ENCODE peak calls at places on chromosome 11, in four cellular contexts. K is AG04449, Y is astrocyte, U is NCI-H2029. Z is an unnamed sample.
A peak's percentile ranks its signal among the peaks of the same experiment; 100 is the strongest.

GRCh38 chr11:77819921-77820564 is 479 bp downstream of the RSF1 start:
- DNase-seq in K (no peak), Y (peak; percentile 19), U (peak; percentile 30), Z (no peak)

GRCh38 chr11:67420646-67421420 is 5.4 kb downstream of the CARNS1 start:
- DNase-seq in U (peak; percentile 86), Y (peak; percentile 67), K (peak; percentile 7), Z (peak; percentile 99)

GRCh38 chr11:70233511-70233919 is 30.4 kb downstream of the FADD start:
- DNase-seq in K (peak; percentile 29), U (no peak), Y (peak; percentile 98), Z (no peak)

GRCh38 chr11:66523611-66524010 is 13.2 kb downstream of the BBS1 start:
- DNase-seq in U (no peak), Y (no peak), K (no peak), Z (no peak)

GRCh38 chr11:63940786-63941185 is 2.0 kb downstream of the NAA40 start:
- DNase-seq in K (no peak), Y (no peak), U (no peak), Z (no peak)

GRCh38 chr11:2747236-2748015 is 47.6 kb upstream of the KCNQ1OT1 start:
- DNase-seq in K (no peak), U (no peak), Y (no peak), Z (no peak)

GRCh38 chr11:120332822-120333716 is 3.1 kb upstream of the ARHGEF12 start:
- DNase-seq in Y (peak; percentile 48), K (no peak), U (no peak), Z (no peak)

GRCh38 chr11:10407055-10407454 is 48.0 kb upstream of the AMPD3 start:
- DNase-seq in K (no peak), U (no peak), Y (no peak), Z (no peak)

GRCh38 chr11:46106530-46107407 is 14.5 kb downstream of the PHF21A start:
- DNase-seq in K (no peak), Y (no peak), U (no peak), Z (no peak)

GRCh38 chr11:107712342-107712741 is 486 bp upstream of the SLN start:
- DNase-seq in U (no peak), K (no peak), Y (no peak), Z (no peak)

GRCh38 chr11:95282337-95282751 is 51.3 kb upstream of the SESN3 start:
- DNase-seq in Y (no peak), U (no peak), K (no peak), Z (no peak)

GRCh38 chr11:120034881-120035620 is 102.9 kb downstream of the TRIM29 start:
- DNase-seq in K (no peak), U (peak; percentile 69), Y (no peak), Z (peak; percentile 87)

GRCh38 chr11:94834931-94835330 is 66.8 kb downstream of the AMOTL1 start:
- DNase-seq in Y (no peak), U (no peak), K (no peak), Z (no peak)

GRCh38 chr11:120613264-120614226 is 102.0 kb downstream of the GRIK4 start:
- DNase-seq in Y (no peak), K (no peak), U (no peak), Z (no peak)

GRCh38 chr11:126862664-126863247 is 137.8 kb downstream of the KIRREL3 start:
- DNase-seq in K (no peak), Y (no peak), U (no peak), Z (no peak)

GRCh38 chr11:126355324-126355925 is at the start of gene ST3GAL4:
- DNase-seq in Y (no peak), U (no peak), K (no peak), Z (no peak)

GRCh38 chr11:79055866-79056632 is 384.8 kb downstream of the TENM4 start:
- DNase-seq in Y (peak; percentile 92), K (peak; percentile 31), U (no peak), Z (no peak)

Z was measured in vagina.